ENCODE peak calls at places on chromosomes 1 and 21, in seven cellular contexts. D is omental fat pad; Y is activated T-cell treated with anti-CD3 and anti-CD28 coated beads for 48 hours; Q is GM12864; P is CD8-positive, alpha-beta T cell; G is BE2C; R is activated naive CD4-positive, alpha-beta T cell treated with anti-CD3 and anti-CD28 coated beads for 36 hours. I is an unnamed sample.

GRCh38 chr1:26744075-26744958 is 43.4 kb upstream of the PIGV start:
- DNase-seq in D (no peak), Y (peak), Q (peak), P (peak), G (peak), R (peak), I (peak)

GRCh38 chr1:39238476-39238875 is 34.0 kb downstream of the MACF1 start:
- DNase-seq in D (no peak), Y (no peak), Q (no peak), P (no peak), G (no peak), R (no peak), I (no peak)

GRCh38 chr1:63920154-63921117 is 146.6 kb downstream of the ROR1 start:
- DNase-seq in D (no peak), Y (no peak), Q (no peak), P (no peak), G (no peak), R (no peak), I (no peak)

GRCh38 chr21:45990741-45991605 is 9.4 kb downstream of the COL6A1 start:
- DNase-seq in D (no peak), Y (no peak), Q (no peak), P (peak), G (peak), R (no peak), I (no peak)

GRCh38 chr1:9296850-9297249 is 4.2 kb downstream of the SPSB1 start:
- DNase-seq in D (no peak), Y (no peak), Q (no peak), P (no peak), G (no peak), R (no peak), I (no peak)

GRCh38 chr1:43071241-43071640 is 100.8 kb downstream of the EBNA1BP2 start:
- DNase-seq in D (no peak), Y (no peak), Q (no peak), P (no peak), G (no peak), R (no peak), I (no peak)

GRCh38 chr1:203148127-203148526 is 20.6 kb downstream of the ADORA1 start:
- DNase-seq in D (no peak), Y (no peak), Q (no peak), P (no peak), G (no peak), R (no peak), I (no peak)

GRCh38 chr1:173044656-173045055 is 6.1 kb downstream of the TNFSF18 start:
- DNase-seq in D (no peak), Y (no peak), Q (no peak), P (no peak), G (no peak), R (no peak), I (no peak)

GRCh38 chr1:168285419-168285790 is 4.7 kb downstream of the TBX19 start:
- DNase-seq in D (no peak), Y (no peak), Q (no peak), P (no peak), G (no peak), R (no peak), I (no peak)

GRCh38 chr1:48572632-48573258 is 100.7 kb upstream of the SPATA6 start:
- DNase-seq in D (no peak), Y (peak), Q (no peak), P (no peak), G (peak), R (peak), I (peak)

GRCh38 chr1:26959722-26960624 is at the start of gene KDF1:
- DNase-seq in D (no peak), Y (no peak), Q (no peak), P (peak), G (no peak), R (peak), I (peak)

GRCh38 chr1:15155760-15156743 is 2.5 kb downstream of the TMEM51 start:
- DNase-seq in D (no peak), Y (no peak), Q (no peak), P (no peak), G (peak), R (no peak), I (peak)

GRCh38 chr1:226664413-226665101 is 74.5 kb downstream of the ITPKB start:
- DNase-seq in D (no peak), Y (no peak), Q (no peak), P (peak), G (no peak), R (no peak), I (no peak)

GRCh38 chr1:59375321-59376220 is 78.7 kb downstream of the FGGY start:
- DNase-seq in D (no peak), Y (no peak), Q (no peak), P (no peak), G (no peak), R (no peak), I (no peak)

GRCh38 chr1:108863984-108864383 is 7.1 kb upstream of the AKNAD1 start:
- DNase-seq in D (no peak), Y (no peak), Q (no peak), P (no peak), G (no peak), R (no peak), I (no peak)

GRCh38 chr1:88503656-88504055 is 180.4 kb upstream of the PKN2 start:
- DNase-seq in D (no peak), Y (no peak), Q (no peak), P (no peak), G (no peak), R (no peak), I (no peak)

GRCh38 chr1:181425566-181425965 is 57.8 kb upstream of the CACNA1E start:
- DNase-seq in D (no peak), Y (no peak), Q (no peak), P (no peak), G (no peak), R (no peak), I (no peak)

GRCh38 chr1:247647864-247648263 is 31.7 kb downstream of the OR13G1 start:
- DNase-seq in D (no peak), Y (no peak), Q (no peak), P (no peak), G (no peak), R (no peak), I (no peak)

GRCh38 chr21:46459356-46460112 is 843 bp downstream of the DIP2A start:
- DNase-seq in D (no peak), Y (peak), Q (no peak), P (peak), G (peak), R (peak), I (peak)